ENCODE peak calls at places on chromosomes 5 and 9, in nine cellular contexts. A is stimulated activated CD4-positive, alpha-beta T cell treated with anti-CD3 and anti-CD28 coated beads, Interleukin-4, amount 100 ng/mL, for 48 hours; M is mesendoderm; Y is COR-L47; G is G401; S is anterior cingulate cortex; E is HuH-7; W is NCI-H187; C is nephron progenitor cell. P is an unnamed sample.

GRCh38 chr5:153402550-153402949 is 87.9 kb upstream of the GRIA1 start:
- DNase-seq in A (no peak), M (no peak), Y (no peak), G (no peak), S (no peak), E (no peak), W (no peak), C (no peak), P (no peak)

GRCh38 chr5:17396247-17396646 is 101.8 kb upstream of the TAF11L2 start:
- DNase-seq in A (no peak), M (no peak), Y (no peak), G (no peak), S (no peak), E (no peak), W (no peak), C (no peak), P (no peak)

GRCh38 chr5:77957-78804 is 13.8 kb upstream of the PLEKHG4B start:
- DNase-seq in A (peak; percentile 22), M (peak; percentile 45), Y (peak; percentile 72), G (no peak), S (no peak), E (peak; percentile 56), W (no peak), C (no peak), P (peak; percentile 33)

GRCh38 chr5:42507451-42508092 is 84.3 kb downstream of the GHR start:
- DNase-seq in A (no peak), M (peak; percentile 93), Y (no peak), G (peak; percentile 21), S (no peak), E (no peak), W (no peak), C (no peak), P (no peak)

GRCh38 chr9:125655691-125656410 is 51.2 kb downstream of the MAPKAP1 start:
- DNase-seq in A (no peak), M (peak; percentile 81), Y (no peak), G (no peak), S (no peak), E (no peak), W (no peak), C (no peak), P (no peak)

GRCh38 chr5:152644316-152644715 is 239.2 kb upstream of the NMUR2 start:
- DNase-seq in A (no peak), M (no peak), Y (no peak), G (no peak), S (no peak), E (no peak), W (no peak), C (no peak), P (no peak)

GRCh38 chr5:2193142-2193922 is 310.6 kb upstream of the IRX4 start:
- DNase-seq in A (no peak), M (no peak), Y (no peak), G (no peak), S (no peak), E (no peak), W (no peak), C (no peak), P (no peak)

GRCh38 chr9:136095495-136096058 is 488 bp upstream of the NACC2 start:
- DNase-seq in A (no peak), M (no peak), Y (no peak), G (peak; percentile 44), S (no peak), E (peak; percentile 66), W (no peak), C (peak; percentile 58), P (no peak)

GRCh38 chr9:88605500-88606172 is 70.7 kb downstream of the NXNL2 start:
- DNase-seq in A (no peak), M (no peak), Y (no peak), G (peak; percentile 6), S (no peak), E (no peak), W (no peak), C (no peak), P (no peak)

GRCh38 chr9:34385561-34386230 is 9.0 kb upstream of the MYORG start:
- DNase-seq in A (no peak), M (no peak), Y (no peak), G (no peak), S (no peak), E (no peak), W (no peak), C (no peak), P (no peak)

GRCh38 chr5:52041843-52042242 is 658.6 kb downstream of the ISL1 start:
- DNase-seq in A (no peak), M (no peak), Y (no peak), G (no peak), S (no peak), E (no peak), W (no peak), C (no peak), P (no peak)

GRCh38 chr5:172659570-172659908 is 18.5 kb downstream of the NEURL1B start:
- DNase-seq in A (no peak), M (no peak), Y (no peak), G (no peak), S (no peak), E (no peak), W (no peak), C (no peak), P (no peak)

GRCh38 chr9:22160235-22160634 is 151.1 kb upstream of the CDKN2B start:
- DNase-seq in A (no peak), M (no peak), Y (no peak), G (no peak), S (no peak), E (no peak), W (no peak), C (no peak), P (no peak)